ENCODE peak calls at places on chromosomes 3 and 15, in ten cellular contexts. L, O, Q, P, N, X, I, K, G and U are unnamed samples.

GRCh38 chr15:25176616-25176923 is 221.8 kb downstream of the SNRPN start:
- DNase-seq in L (no peak), O (peak; percentile 27), Q (peak; percentile 1), P (no peak), N (no peak), X (no peak), I (peak; percentile 32), K (peak; percentile 46), G (no peak), U (no peak)

GRCh38 chr3:29440321-29441019 is 159.6 kb downstream of the RBMS3 start:
- DNase-seq in L (no peak), O (no peak), Q (no peak), P (no peak), N (no peak), X (no peak), I (peak; percentile 42), K (no peak), G (no peak), U (no peak)

GRCh38 chr3:112635674-112636073 is 5.3 kb downstream of the CCDC80 start:
- DNase-seq in L (no peak), O (no peak), Q (peak; percentile 31), P (peak; percentile 86), N (no peak), X (no peak), I (no peak), K (no peak), G (peak; percentile 65), U (no peak)

GRCh38 chr3:133591271-133591742 is 17.8 kb downstream of the CDV3 start:
- DNase-seq in L (no peak), O (no peak), Q (no peak), P (peak; percentile 68), N (peak; percentile 50), X (no peak), I (no peak), K (no peak), G (peak; percentile 20), U (no peak)

GRCh38 chr15:69537085-69537484 is 84.5 kb downstream of the RPLP1 start:
- DNase-seq in L (no peak), O (no peak), Q (no peak), P (no peak), N (no peak), X (no peak), I (no peak), K (no peak), G (no peak), U (no peak)

GRCh38 chr15:84669726-84670125 is 11.7 kb upstream of the NMB start:
- DNase-seq in L (no peak), O (no peak), Q (no peak), P (no peak), N (no peak), X (no peak), I (no peak), K (no peak), G (no peak), U (no peak)

GRCh38 chr3:36318584-36319200 is 61.6 kb upstream of the STAC start:
- DNase-seq in L (no peak), O (no peak), Q (no peak), P (no peak), N (no peak), X (peak; percentile 11), I (no peak), K (no peak), G (no peak), U (no peak)

GRCh38 chr3:35727179-35727578 is 87.9 kb downstream of the ARPP21 start:
- DNase-seq in L (no peak), O (no peak), Q (no peak), P (no peak), N (no peak), X (no peak), I (no peak), K (no peak), G (no peak), U (no peak)

GRCh38 chr3:18207232-18207631 is 217.9 kb downstream of the SATB1 start:
- DNase-seq in L (no peak), O (no peak), Q (no peak), P (no peak), N (no peak), X (no peak), I (no peak), K (no peak), G (no peak), U (no peak)

GRCh38 chr3:107524214-107525100 is 1.7 kb downstream of the BBX start:
- DNase-seq in L (peak; percentile 60), O (peak; percentile 39), Q (peak; percentile 51), P (peak; percentile 61), N (peak; percentile 32), X (peak; percentile 54), I (peak; percentile 77), K (peak; percentile 71), G (peak; percentile 52), U (peak; percentile 73)

GRCh38 chr3:138461696-138462295 is 27.4 kb downstream of the ESYT3 start:
- DNase-seq in L (no peak), O (no peak), Q (no peak), P (no peak), N (no peak), X (no peak), I (peak; percentile 28), K (no peak), G (no peak), U (no peak)

GRCh38 chr15:73771380-73772095 is 18.4 kb upstream of the INSYN1 start:
- DNase-seq in L (no peak), O (no peak), Q (no peak), P (no peak), N (no peak), X (no peak), I (no peak), K (no peak), G (no peak), U (no peak)
- TF ChIP-seq CTCF in L (no peak), O (no peak), Q (no peak), P (no peak), N (no peak), X (no peak), I (no peak), K (no peak), G (no peak), U (no peak)

DNA sequence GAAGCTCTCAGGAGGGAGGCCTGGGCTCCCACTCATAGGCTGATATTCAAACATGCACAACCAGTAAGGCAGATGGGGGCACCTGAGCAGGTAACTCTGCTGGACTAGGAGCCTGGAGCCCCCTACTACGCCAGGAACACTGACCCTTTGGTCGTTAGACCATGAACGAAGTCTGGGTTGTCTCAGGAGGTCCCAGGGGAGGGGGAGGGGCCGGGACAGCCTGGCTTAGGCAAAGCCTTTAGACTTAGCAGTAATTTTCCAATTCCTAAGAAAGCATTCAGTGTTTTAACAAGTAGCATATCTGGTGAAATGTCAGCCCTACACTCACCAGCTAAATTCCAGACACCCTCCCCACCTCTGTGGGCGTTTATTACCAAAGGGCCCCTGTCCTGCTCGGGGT is 67.4 kb upstream of the ST8SIA2 start:
- DNase-seq in L (no peak), O (no peak), Q (no peak), P (no peak), N (no peak), X (no peak), I (no peak), K (no peak), G (no peak), U (no peak)
- H3K27ac ChIP-seq in L (no peak overlapping the region), O (no peak overlapping the region), Q (no peak overlapping the region), P (no peak overlapping the region), N (no peak overlapping the region), X (no peak overlapping the region), I (no peak overlapping the region), K (no peak overlapping the region), G (no peak overlapping the region), U (no peak overlapping the region)

GRCh38 chr3:111412656-111413055 is 129.3 kb upstream of the CD96 start:
- DNase-seq in L (no peak), O (no peak), Q (no peak), P (no peak), N (no peak), X (no peak), I (no peak), K (no peak), G (no peak), U (no peak)
- TF ChIP-seq CTCF in L (no peak), O (no peak), Q (no peak), P (no peak), N (no peak), X (no peak), I (no peak), K (no peak), G (no peak), U (no peak)

GRCh38 chr3:42187936-42188335 is 78.0 kb downstream of the CCK start:
- DNase-seq in L (no peak), O (no peak), Q (no peak), P (no peak), N (no peak), X (no peak), I (no peak), K (no peak), G (no peak), U (no peak)

GRCh38 chr3:42189746-42190145 is 76.2 kb downstream of the CCK start:
- DNase-seq in L (no peak), O (no peak), Q (no peak), P (no peak), N (no peak), X (no peak), I (no peak), K (no peak), G (no peak), U (no peak)

GRCh38 chr3:42190701-42191442 is 75.1 kb downstream of the CCK start:
- DNase-seq in L (peak; percentile 60), O (peak; percentile 74), Q (peak; percentile 78), P (peak; percentile 72), N (peak; percentile 9), X (peak; percentile 61), I (no peak), K (no peak), G (peak; percentile 51), U (no peak)

GRCh38 chr3:42188365-42188764 is 77.6 kb downstream of the CCK start:
- DNase-seq in L (no peak), O (no peak), Q (no peak), P (peak; percentile 9), N (no peak), X (no peak), I (no peak), K (no peak), G (no peak), U (no peak)

GRCh38 chr3:42189071-42189470 is 76.9 kb downstream of the CCK start:
- DNase-seq in L (no peak), O (no peak), Q (no peak), P (no peak), N (no peak), X (no peak), I (no peak), K (no peak), G (no peak), U (no peak)
- H3K27ac ChIP-seq in L (no peak overlapping the region), O (no peak overlapping the region), Q (no peak overlapping the region), P (no peak overlapping the region), N (no peak overlapping the region), X (no peak overlapping the region), I (peak overlapping the region; percentile 36), K (no peak overlapping the region), G (no peak overlapping the region), U (no peak overlapping the region)

GRCh38 chr15:48355377-48355776 is 24.1 kb downstream of the DUT start:
- DNase-seq in L (no peak), O (no peak), Q (no peak), P (peak; percentile 71), N (no peak), X (peak; percentile 15), I (no peak), K (no peak), G (no peak), U (no peak)
- TF ChIP-seq CTCF in L (no peak), O (no peak), Q (no peak), P (no peak), N (no peak), X (no peak), I (no peak), K (no peak), G (no peak), U (no peak)